ENCODE peak calls at places on chromosomes 2 and 18, in seven cellular contexts. One of them, this sample, is unnamed.

GRCh38 chr2:216653931-216654365 is 20.7 kb downstream of the IGFBP2 start:
- DNase-seq in mesenchymal stem cell: peak
- DNase-seq in Daoy: no peak
- DNase-seq in COR-L47: no peak
- DNase-seq in stimulated activated CD4-positive, alpha-beta T cell treated with anti-CD3 and anti-CD28 coated beads, Interleukin-2, amount 100 ng/mL, for 24 hours: no peak
- DNase-seq in activated naive CD8-positive, alpha-beta T cell treated with anti-CD3 and anti-CD28 coated beads, Interleukin-2, amount 50 U/mL, for 24 hours: no peak
- DNase-seq in non-pigmented ciliary epithelial cell: no peak
- DNase-seq in this sample: no peak

GRCh38 chr2:67567866-67568265 is 170.7 kb downstream of the ETAA1 start:
- DNase-seq in mesenchymal stem cell: no peak
- DNase-seq in Daoy: no peak
- DNase-seq in COR-L47: no peak
- DNase-seq in stimulated activated CD4-positive, alpha-beta T cell treated with anti-CD3 and anti-CD28 coated beads, Interleukin-2, amount 100 ng/mL, for 24 hours: no peak
- DNase-seq in activated naive CD8-positive, alpha-beta T cell treated with anti-CD3 and anti-CD28 coated beads, Interleukin-2, amount 50 U/mL, for 24 hours: no peak
- DNase-seq in non-pigmented ciliary epithelial cell: no peak
- DNase-seq in this sample: no peak

GRCh38 chr18:46264255-46264654 is 160.1 kb downstream of the HAUS1 start:
- DNase-seq in mesenchymal stem cell: peak
- DNase-seq in Daoy: no peak
- DNase-seq in COR-L47: peak
- DNase-seq in stimulated activated CD4-positive, alpha-beta T cell treated with anti-CD3 and anti-CD28 coated beads, Interleukin-2, amount 100 ng/mL, for 24 hours: no peak
- DNase-seq in activated naive CD8-positive, alpha-beta T cell treated with anti-CD3 and anti-CD28 coated beads, Interleukin-2, amount 50 U/mL, for 24 hours: no peak
- DNase-seq in non-pigmented ciliary epithelial cell: no peak
- DNase-seq in this sample: no peak

GRCh38 chr2:72035518-72036172 is 112.0 kb downstream of the CYP26B1 start:
- DNase-seq in mesenchymal stem cell: no peak
- DNase-seq in Daoy: peak
- DNase-seq in COR-L47: no peak
- DNase-seq in stimulated activated CD4-positive, alpha-beta T cell treated with anti-CD3 and anti-CD28 coated beads, Interleukin-2, amount 100 ng/mL, for 24 hours: no peak
- DNase-seq in activated naive CD8-positive, alpha-beta T cell treated with anti-CD3 and anti-CD28 coated beads, Interleukin-2, amount 50 U/mL, for 24 hours: no peak
- DNase-seq in non-pigmented ciliary epithelial cell: no peak
- DNase-seq in this sample: no peak

GRCh38 chr2:217798743-217799552 is 203.8 kb downstream of the TNS1 start:
- DNase-seq in mesenchymal stem cell: no peak
- DNase-seq in Daoy: no peak
- DNase-seq in COR-L47: no peak
- DNase-seq in stimulated activated CD4-positive, alpha-beta T cell treated with anti-CD3 and anti-CD28 coated beads, Interleukin-2, amount 100 ng/mL, for 24 hours: no peak
- DNase-seq in activated naive CD8-positive, alpha-beta T cell treated with anti-CD3 and anti-CD28 coated beads, Interleukin-2, amount 50 U/mL, for 24 hours: no peak
- DNase-seq in non-pigmented ciliary epithelial cell: no peak
- DNase-seq in this sample: no peak

GRCh38 chr2:75100011-75100680 is 99.2 kb downstream of the TACR1 start:
- DNase-seq in mesenchymal stem cell: peak
- DNase-seq in Daoy: peak
- DNase-seq in COR-L47: peak
- DNase-seq in stimulated activated CD4-positive, alpha-beta T cell treated with anti-CD3 and anti-CD28 coated beads, Interleukin-2, amount 100 ng/mL, for 24 hours: no peak
- DNase-seq in activated naive CD8-positive, alpha-beta T cell treated with anti-CD3 and anti-CD28 coated beads, Interleukin-2, amount 50 U/mL, for 24 hours: no peak
- DNase-seq in non-pigmented ciliary epithelial cell: peak
- DNase-seq in this sample: no peak

GRCh38 chr2:21404137-21404536 is 280.4 kb downstream of the TDRD15 start:
- DNase-seq in mesenchymal stem cell: no peak
- DNase-seq in Daoy: no peak
- DNase-seq in COR-L47: no peak
- DNase-seq in stimulated activated CD4-positive, alpha-beta T cell treated with anti-CD3 and anti-CD28 coated beads, Interleukin-2, amount 100 ng/mL, for 24 hours: no peak
- DNase-seq in activated naive CD8-positive, alpha-beta T cell treated with anti-CD3 and anti-CD28 coated beads, Interleukin-2, amount 50 U/mL, for 24 hours: no peak
- DNase-seq in non-pigmented ciliary epithelial cell: no peak
- DNase-seq in this sample: no peak

GRCh38 chr2:239322414-239323086 is 78.3 kb downstream of the HDAC4 start:
- DNase-seq in mesenchymal stem cell: no peak
- DNase-seq in Daoy: peak
- DNase-seq in COR-L47: no peak
- DNase-seq in stimulated activated CD4-positive, alpha-beta T cell treated with anti-CD3 and anti-CD28 coated beads, Interleukin-2, amount 100 ng/mL, for 24 hours: no peak
- DNase-seq in activated naive CD8-positive, alpha-beta T cell treated with anti-CD3 and anti-CD28 coated beads, Interleukin-2, amount 50 U/mL, for 24 hours: peak
- DNase-seq in non-pigmented ciliary epithelial cell: no peak
- DNase-seq in this sample: peak

GRCh38 chr18:28365406-28365805 is 188.5 kb upstream of the CDH2 start:
- DNase-seq in mesenchymal stem cell: peak
- DNase-seq in Daoy: peak
- DNase-seq in COR-L47: peak
- DNase-seq in stimulated activated CD4-positive, alpha-beta T cell treated with anti-CD3 and anti-CD28 coated beads, Interleukin-2, amount 100 ng/mL, for 24 hours: no peak
- DNase-seq in activated naive CD8-positive, alpha-beta T cell treated with anti-CD3 and anti-CD28 coated beads, Interleukin-2, amount 50 U/mL, for 24 hours: no peak
- DNase-seq in non-pigmented ciliary epithelial cell: peak
- DNase-seq in this sample: no peak

GRCh38 chr2:201175971-201176570 is 6.9 kb upstream of the CASP10 start:
- DNase-seq in mesenchymal stem cell: no peak
- DNase-seq in Daoy: no peak
- DNase-seq in COR-L47: no peak
- DNase-seq in stimulated activated CD4-positive, alpha-beta T cell treated with anti-CD3 and anti-CD28 coated beads, Interleukin-2, amount 100 ng/mL, for 24 hours: no peak
- DNase-seq in activated naive CD8-positive, alpha-beta T cell treated with anti-CD3 and anti-CD28 coated beads, Interleukin-2, amount 50 U/mL, for 24 hours: no peak
- DNase-seq in non-pigmented ciliary epithelial cell: no peak
- DNase-seq in this sample: no peak

GRCh38 chr2:96556441-96557330 is 20.1 kb downstream of the ARID5A start:
- DNase-seq in mesenchymal stem cell: peak
- DNase-seq in Daoy: peak
- DNase-seq in COR-L47: no peak
- DNase-seq in stimulated activated CD4-positive, alpha-beta T cell treated with anti-CD3 and anti-CD28 coated beads, Interleukin-2, amount 100 ng/mL, for 24 hours: peak
- DNase-seq in activated naive CD8-positive, alpha-beta T cell treated with anti-CD3 and anti-CD28 coated beads, Interleukin-2, amount 50 U/mL, for 24 hours: peak
- DNase-seq in non-pigmented ciliary epithelial cell: no peak
- DNase-seq in this sample: peak

GRCh38 chr2:66440692-66441091 is 5.8 kb downstream of the MEIS1 start:
- DNase-seq in mesenchymal stem cell: peak
- DNase-seq in Daoy: no peak
- DNase-seq in COR-L47: no peak
- DNase-seq in stimulated activated CD4-positive, alpha-beta T cell treated with anti-CD3 and anti-CD28 coated beads, Interleukin-2, amount 100 ng/mL, for 24 hours: no peak
- DNase-seq in activated naive CD8-positive, alpha-beta T cell treated with anti-CD3 and anti-CD28 coated beads, Interleukin-2, amount 50 U/mL, for 24 hours: no peak
- DNase-seq in non-pigmented ciliary epithelial cell: no peak
- DNase-seq in this sample: no peak

GRCh38 chr2:120539937-120540718 is 194.2 kb downstream of the INHBB start:
- DNase-seq in mesenchymal stem cell: peak
- DNase-seq in Daoy: peak
- DNase-seq in COR-L47: no peak
- DNase-seq in stimulated activated CD4-positive, alpha-beta T cell treated with anti-CD3 and anti-CD28 coated beads, Interleukin-2, amount 100 ng/mL, for 24 hours: no peak
- DNase-seq in activated naive CD8-positive, alpha-beta T cell treated with anti-CD3 and anti-CD28 coated beads, Interleukin-2, amount 50 U/mL, for 24 hours: no peak
- DNase-seq in non-pigmented ciliary epithelial cell: peak
- DNase-seq in this sample: no peak

GRCh38 chr2:237629739-237630138 is 2.4 kb downstream of the LRRFIP1 start:
- DNase-seq in mesenchymal stem cell: peak
- DNase-seq in Daoy: peak
- DNase-seq in COR-L47: no peak
- DNase-seq in stimulated activated CD4-positive, alpha-beta T cell treated with anti-CD3 and anti-CD28 coated beads, Interleukin-2, amount 100 ng/mL, for 24 hours: no peak
- DNase-seq in activated naive CD8-positive, alpha-beta T cell treated with anti-CD3 and anti-CD28 coated beads, Interleukin-2, amount 50 U/mL, for 24 hours: no peak
- DNase-seq in non-pigmented ciliary epithelial cell: no peak
- DNase-seq in this sample: no peak

GRCh38 chr18:26190506-26190905 is 35.7 kb upstream of the TAF4B start:
- DNase-seq in mesenchymal stem cell: no peak
- DNase-seq in Daoy: peak
- DNase-seq in COR-L47: no peak
- DNase-seq in stimulated activated CD4-positive, alpha-beta T cell treated with anti-CD3 and anti-CD28 coated beads, Interleukin-2, amount 100 ng/mL, for 24 hours: peak
- DNase-seq in activated naive CD8-positive, alpha-beta T cell treated with anti-CD3 and anti-CD28 coated beads, Interleukin-2, amount 50 U/mL, for 24 hours: peak
- DNase-seq in non-pigmented ciliary epithelial cell: no peak
- DNase-seq in this sample: peak

GRCh38 chr2:10405441-10405840 is 42.7 kb downstream of the ODC1 start:
- DNase-seq in mesenchymal stem cell: no peak
- DNase-seq in Daoy: peak
- DNase-seq in COR-L47: no peak
- DNase-seq in stimulated activated CD4-positive, alpha-beta T cell treated with anti-CD3 and anti-CD28 coated beads, Interleukin-2, amount 100 ng/mL, for 24 hours: no peak
- DNase-seq in activated naive CD8-positive, alpha-beta T cell treated with anti-CD3 and anti-CD28 coated beads, Interleukin-2, amount 50 U/mL, for 24 hours: no peak
- DNase-seq in non-pigmented ciliary epithelial cell: peak
- DNase-seq in this sample: no peak

GRCh38 chr2:240412211-240412830 is 23.1 kb upstream of the GPC1 start:
- DNase-seq in mesenchymal stem cell: no peak
- DNase-seq in Daoy: no peak
- DNase-seq in COR-L47: no peak
- DNase-seq in stimulated activated CD4-positive, alpha-beta T cell treated with anti-CD3 and anti-CD28 coated beads, Interleukin-2, amount 100 ng/mL, for 24 hours: no peak
- DNase-seq in activated naive CD8-positive, alpha-beta T cell treated with anti-CD3 and anti-CD28 coated beads, Interleukin-2, amount 50 U/mL, for 24 hours: no peak
- DNase-seq in non-pigmented ciliary epithelial cell: no peak
- DNase-seq in this sample: no peak

GRCh38 chr2:119049968-119050657 is 108.1 kb downstream of the MARCO start:
- DNase-seq in mesenchymal stem cell: no peak
- DNase-seq in Daoy: no peak
- DNase-seq in COR-L47: peak
- DNase-seq in stimulated activated CD4-positive, alpha-beta T cell treated with anti-CD3 and anti-CD28 coated beads, Interleukin-2, amount 100 ng/mL, for 24 hours: no peak
- DNase-seq in activated naive CD8-positive, alpha-beta T cell treated with anti-CD3 and anti-CD28 coated beads, Interleukin-2, amount 50 U/mL, for 24 hours: peak
- DNase-seq in non-pigmented ciliary epithelial cell: no peak
- DNase-seq in this sample: no peak

GRCh38 chr2:52117299-52117698 is 1085.4 kb upstream of the NRXN1 start:
- DNase-seq in mesenchymal stem cell: peak
- DNase-seq in Daoy: no peak
- DNase-seq in COR-L47: no peak
- DNase-seq in stimulated activated CD4-positive, alpha-beta T cell treated with anti-CD3 and anti-CD28 coated beads, Interleukin-2, amount 100 ng/mL, for 24 hours: no peak
- DNase-seq in activated naive CD8-positive, alpha-beta T cell treated with anti-CD3 and anti-CD28 coated beads, Interleukin-2, amount 50 U/mL, for 24 hours: no peak
- DNase-seq in non-pigmented ciliary epithelial cell: peak
- DNase-seq in this sample: no peak

GRCh38 chr2:190910341-190911136 is 29.9 kb downstream of the GLS start:
- DNase-seq in mesenchymal stem cell: peak
- DNase-seq in Daoy: no peak
- DNase-seq in COR-L47: no peak
- DNase-seq in stimulated activated CD4-positive, alpha-beta T cell treated with anti-CD3 and anti-CD28 coated beads, Interleukin-2, amount 100 ng/mL, for 24 hours: no peak
- DNase-seq in activated naive CD8-positive, alpha-beta T cell treated with anti-CD3 and anti-CD28 coated beads, Interleukin-2, amount 50 U/mL, for 24 hours: no peak
- DNase-seq in non-pigmented ciliary epithelial cell: no peak
- DNase-seq in this sample: no peak

GRCh38 chr18:42614619-42615293 is 500.7 kb downstream of the RIT2 start:
- DNase-seq in mesenchymal stem cell: peak
- DNase-seq in Daoy: no peak
- DNase-seq in COR-L47: peak
- DNase-seq in stimulated activated CD4-positive, alpha-beta T cell treated with anti-CD3 and anti-CD28 coated beads, Interleukin-2, amount 100 ng/mL, for 24 hours: no peak
- DNase-seq in activated naive CD8-positive, alpha-beta T cell treated with anti-CD3 and anti-CD28 coated beads, Interleukin-2, amount 50 U/mL, for 24 hours: no peak
- DNase-seq in non-pigmented ciliary epithelial cell: no peak
- DNase-seq in this sample: no peak

GRCh38 chr2:9110893-9111569 is 95.6 kb upstream of the ASAP2 start:
- DNase-seq in mesenchymal stem cell: peak
- DNase-seq in Daoy: peak
- DNase-seq in COR-L47: no peak
- DNase-seq in stimulated activated CD4-positive, alpha-beta T cell treated with anti-CD3 and anti-CD28 coated beads, Interleukin-2, amount 100 ng/mL, for 24 hours: no peak
- DNase-seq in activated naive CD8-positive, alpha-beta T cell treated with anti-CD3 and anti-CD28 coated beads, Interleukin-2, amount 50 U/mL, for 24 hours: no peak
- DNase-seq in non-pigmented ciliary epithelial cell: no peak
- DNase-seq in this sample: no peak

GRCh38 chr2:10863837-10864236 is 47.9 kb upstream of the KCNF1 start:
- DNase-seq in mesenchymal stem cell: peak
- DNase-seq in Daoy: peak
- DNase-seq in COR-L47: no peak
- DNase-seq in stimulated activated CD4-positive, alpha-beta T cell treated with anti-CD3 and anti-CD28 coated beads, Interleukin-2, amount 100 ng/mL, for 24 hours: no peak
- DNase-seq in activated naive CD8-positive, alpha-beta T cell treated with anti-CD3 and anti-CD28 coated beads, Interleukin-2, amount 50 U/mL, for 24 hours: no peak
- DNase-seq in non-pigmented ciliary epithelial cell: no peak
- DNase-seq in this sample: no peak

GRCh38 chr2:85648619-85649018 is 19.4 kb downstream of the SFTPB start:
- DNase-seq in mesenchymal stem cell: peak
- DNase-seq in Daoy: no peak
- DNase-seq in COR-L47: no peak
- DNase-seq in stimulated activated CD4-positive, alpha-beta T cell treated with anti-CD3 and anti-CD28 coated beads, Interleukin-2, amount 100 ng/mL, for 24 hours: peak
- DNase-seq in activated naive CD8-positive, alpha-beta T cell treated with anti-CD3 and anti-CD28 coated beads, Interleukin-2, amount 50 U/mL, for 24 hours: peak
- DNase-seq in non-pigmented ciliary epithelial cell: peak
- DNase-seq in this sample: no peak

GRCh38 chr2:96501471-96501874 is 3.7 kb downstream of the NEURL3 start:
- DNase-seq in mesenchymal stem cell: no peak
- DNase-seq in Daoy: no peak
- DNase-seq in COR-L47: no peak
- DNase-seq in stimulated activated CD4-positive, alpha-beta T cell treated with anti-CD3 and anti-CD28 coated beads, Interleukin-2, amount 100 ng/mL, for 24 hours: no peak
- DNase-seq in activated naive CD8-positive, alpha-beta T cell treated with anti-CD3 and anti-CD28 coated beads, Interleukin-2, amount 50 U/mL, for 24 hours: no peak
- DNase-seq in non-pigmented ciliary epithelial cell: no peak
- DNase-seq in this sample: no peak

GRCh38 chr2:33859191-33859590 is 260.1 kb upstream of the FAM98A start:
- DNase-seq in mesenchymal stem cell: no peak
- DNase-seq in Daoy: no peak
- DNase-seq in COR-L47: no peak
- DNase-seq in stimulated activated CD4-positive, alpha-beta T cell treated with anti-CD3 and anti-CD28 coated beads, Interleukin-2, amount 100 ng/mL, for 24 hours: no peak
- DNase-seq in activated naive CD8-positive, alpha-beta T cell treated with anti-CD3 and anti-CD28 coated beads, Interleukin-2, amount 50 U/mL, for 24 hours: no peak
- DNase-seq in non-pigmented ciliary epithelial cell: no peak
- DNase-seq in this sample: no peak

GRCh38 chr2:26344581-26345283 is 1.2 kb upstream of the SELENOI start:
- DNase-seq in mesenchymal stem cell: peak
- DNase-seq in Daoy: peak
- DNase-seq in COR-L47: no peak
- DNase-seq in stimulated activated CD4-positive, alpha-beta T cell treated with anti-CD3 and anti-CD28 coated beads, Interleukin-2, amount 100 ng/mL, for 24 hours: peak
- DNase-seq in activated naive CD8-positive, alpha-beta T cell treated with anti-CD3 and anti-CD28 coated beads, Interleukin-2, amount 50 U/mL, for 24 hours: peak
- DNase-seq in non-pigmented ciliary epithelial cell: no peak
- DNase-seq in this sample: no peak

GRCh38 chr2:216107760-216108159 is 1.4 kb upstream of the XRCC5 start:
- DNase-seq in mesenchymal stem cell: peak
- DNase-seq in Daoy: no peak
- DNase-seq in COR-L47: no peak
- DNase-seq in stimulated activated CD4-positive, alpha-beta T cell treated with anti-CD3 and anti-CD28 coated beads, Interleukin-2, amount 100 ng/mL, for 24 hours: no peak
- DNase-seq in activated naive CD8-positive, alpha-beta T cell treated with anti-CD3 and anti-CD28 coated beads, Interleukin-2, amount 50 U/mL, for 24 hours: no peak
- DNase-seq in non-pigmented ciliary epithelial cell: no peak
- DNase-seq in this sample: no peak

GRCh38 chr2:222357930-222358329 is 59.1 kb upstream of the PAX3 start:
- DNase-seq in mesenchymal stem cell: no peak
- DNase-seq in Daoy: no peak
- DNase-seq in COR-L47: no peak
- DNase-seq in stimulated activated CD4-positive, alpha-beta T cell treated with anti-CD3 and anti-CD28 coated beads, Interleukin-2, amount 100 ng/mL, for 24 hours: no peak
- DNase-seq in activated naive CD8-positive, alpha-beta T cell treated with anti-CD3 and anti-CD28 coated beads, Interleukin-2, amount 50 U/mL, for 24 hours: no peak
- DNase-seq in non-pigmented ciliary epithelial cell: no peak
- DNase-seq in this sample: no peak

GRCh38 chr2:15776629-15776919 is 163.8 kb upstream of the MYCN start:
- DNase-seq in mesenchymal stem cell: no peak
- DNase-seq in Daoy: peak
- DNase-seq in COR-L47: no peak
- DNase-seq in stimulated activated CD4-positive, alpha-beta T cell treated with anti-CD3 and anti-CD28 coated beads, Interleukin-2, amount 100 ng/mL, for 24 hours: no peak
- DNase-seq in activated naive CD8-positive, alpha-beta T cell treated with anti-CD3 and anti-CD28 coated beads, Interleukin-2, amount 50 U/mL, for 24 hours: no peak
- DNase-seq in non-pigmented ciliary epithelial cell: no peak
- DNase-seq in this sample: no peak

GRCh38 chr2:218400930-218401833 is 1.5 kb downstream of the CTDSP1 start:
- DNase-seq in mesenchymal stem cell: no peak
- DNase-seq in Daoy: no peak
- DNase-seq in COR-L47: no peak
- DNase-seq in stimulated activated CD4-positive, alpha-beta T cell treated with anti-CD3 and anti-CD28 coated beads, Interleukin-2, amount 100 ng/mL, for 24 hours: no peak
- DNase-seq in activated naive CD8-positive, alpha-beta T cell treated with anti-CD3 and anti-CD28 coated beads, Interleukin-2, amount 50 U/mL, for 24 hours: no peak
- DNase-seq in non-pigmented ciliary epithelial cell: no peak
- DNase-seq in this sample: no peak

GRCh38 chr18:57915848-57916596 is 112.9 kb upstream of the ATP8B1 start:
- DNase-seq in mesenchymal stem cell: no peak
- DNase-seq in Daoy: peak
- DNase-seq in COR-L47: no peak
- DNase-seq in stimulated activated CD4-positive, alpha-beta T cell treated with anti-CD3 and anti-CD28 coated beads, Interleukin-2, amount 100 ng/mL, for 24 hours: no peak
- DNase-seq in activated naive CD8-positive, alpha-beta T cell treated with anti-CD3 and anti-CD28 coated beads, Interleukin-2, amount 50 U/mL, for 24 hours: peak
- DNase-seq in non-pigmented ciliary epithelial cell: no peak
- DNase-seq in this sample: peak

GRCh38 chr2:50885948-50886347 is 146.0 kb downstream of the NRXN1 start:
- DNase-seq in mesenchymal stem cell: no peak
- DNase-seq in Daoy: no peak
- DNase-seq in COR-L47: peak
- DNase-seq in stimulated activated CD4-positive, alpha-beta T cell treated with anti-CD3 and anti-CD28 coated beads, Interleukin-2, amount 100 ng/mL, for 24 hours: no peak
- DNase-seq in activated naive CD8-positive, alpha-beta T cell treated with anti-CD3 and anti-CD28 coated beads, Interleukin-2, amount 50 U/mL, for 24 hours: no peak
- DNase-seq in non-pigmented ciliary epithelial cell: no peak
- DNase-seq in this sample: no peak